ENCODE peak calls at places on chromosomes 4 and X, in five cellular contexts. One of them, this sample, is unnamed. For H4K20me1, the result is how much of the 10 kb centered on the place peaks cover.

GRCh38 chrX:71291381-71291780 is 7.9 kb downstream of the NONO start:
- DNase-seq in GM23248: no peak
- DNase-seq in MM.1S: no peak
- DNase-seq in neural progenitor cell: no peak
- DNase-seq in SK-N-SH: no peak
- DNase-seq in this sample: no peak

GRCh38 chr4:73606465-73606974 is 13.7 kb downstream of the RASSF6 start:
- DNase-seq in GM23248: no peak
- DNase-seq in MM.1S: peak
- DNase-seq in neural progenitor cell: no peak
- DNase-seq in SK-N-SH: no peak
- DNase-seq in this sample: no peak

GRCh38 chr4:147247577-147247976 is 233.3 kb upstream of the EDNRA start:
- DNase-seq in GM23248: no peak
- DNase-seq in MM.1S: no peak
- DNase-seq in neural progenitor cell: no peak
- DNase-seq in SK-N-SH: no peak
- DNase-seq in this sample: peak

GRCh38 chr4:14994242-14994641 is 8.0 kb upstream of the CPEB2 start:
- DNase-seq in GM23248: peak
- DNase-seq in MM.1S: no peak
- DNase-seq in neural progenitor cell: no peak
- DNase-seq in SK-N-SH: no peak
- DNase-seq in this sample: no peak

GRCh38 chr4:69750346-69750745 is 10.1 kb downstream of the SULT1B1 start:
- DNase-seq in GM23248: peak
- DNase-seq in MM.1S: no peak
- DNase-seq in neural progenitor cell: no peak
- DNase-seq in SK-N-SH: no peak
- DNase-seq in this sample: no peak

GRCh38 chr4:76622126-76622525 is 187.1 kb downstream of the SHROOM3 start:
- DNase-seq in GM23248: peak
- DNase-seq in MM.1S: no peak
- DNase-seq in neural progenitor cell: no peak
- DNase-seq in SK-N-SH: no peak
- DNase-seq in this sample: no peak

GRCh38 chr4:79855081-79855480 is 217.9 kb downstream of the ANTXR2 start:
- DNase-seq in GM23248: peak
- DNase-seq in MM.1S: no peak
- DNase-seq in neural progenitor cell: no peak
- DNase-seq in SK-N-SH: no peak
- DNase-seq in this sample: no peak

GRCh38 chr4:1992468-1993168 is 16.2 kb downstream of the NELFA start:
- DNase-seq in GM23248: no peak
- DNase-seq in MM.1S: no peak
- DNase-seq in neural progenitor cell: peak
- DNase-seq in SK-N-SH: peak
- DNase-seq in this sample: peak

GRCh38 chr4:87802858-87803257 is 3.5 kb downstream of the IBSP start:
- DNase-seq in GM23248: no peak
- DNase-seq in MM.1S: no peak
- DNase-seq in neural progenitor cell: no peak
- DNase-seq in SK-N-SH: no peak
- DNase-seq in this sample: no peak

GRCh38 chr4:81528979-81529378 is 57.3 kb upstream of the RASGEF1B start:
- DNase-seq in GM23248: no peak
- DNase-seq in MM.1S: no peak
- DNase-seq in neural progenitor cell: no peak
- DNase-seq in SK-N-SH: no peak
- DNase-seq in this sample: no peak

GRCh38 chr4:104752337-104752736 is 257.6 kb upstream of the CXXC4 start:
- DNase-seq in GM23248: no peak
- DNase-seq in MM.1S: peak
- DNase-seq in neural progenitor cell: no peak
- DNase-seq in SK-N-SH: no peak
- DNase-seq in this sample: no peak

GRCh38 chr4:113575391-113575790 is 186.1 kb downstream of the CAMK2D start:
- DNase-seq in GM23248: peak
- DNase-seq in MM.1S: no peak
- DNase-seq in neural progenitor cell: no peak
- DNase-seq in SK-N-SH: no peak
- DNase-seq in this sample: no peak

GRCh38 chr4:3422808-3423297 is 18.9 kb upstream of the HGFAC start:
- DNase-seq in GM23248: no peak
- DNase-seq in MM.1S: no peak
- DNase-seq in neural progenitor cell: no peak
- DNase-seq in SK-N-SH: no peak
- DNase-seq in this sample: no peak

GRCh38 chr4:127788517-127788916 is 6.4 kb downstream of the HSPA4L start:
- DNase-seq in GM23248: peak
- DNase-seq in MM.1S: peak
- DNase-seq in neural progenitor cell: peak
- DNase-seq in SK-N-SH: peak
- DNase-seq in this sample: peak

GRCh38 chrX:78046362-78046761 is 57.7 kb upstream of the PGK1 start:
- DNase-seq in GM23248: no peak
- DNase-seq in MM.1S: no peak
- DNase-seq in neural progenitor cell: no peak
- DNase-seq in SK-N-SH: no peak
- DNase-seq in this sample: no peak

GRCh38 chr4:74768857-74769525 is 25.3 kb downstream of the BTC start:
- DNase-seq in GM23248: peak
- DNase-seq in MM.1S: no peak
- DNase-seq in neural progenitor cell: no peak
- DNase-seq in SK-N-SH: no peak
- DNase-seq in this sample: no peak

GRCh38 chr4:180790471-180790870 is 1452.7 kb upstream of the TENM3 start:
- DNase-seq in GM23248: no peak
- DNase-seq in MM.1S: no peak
- DNase-seq in neural progenitor cell: no peak
- DNase-seq in SK-N-SH: no peak
- DNase-seq in this sample: no peak

GRCh38 chrX:117305168-117305766 is 811.3 kb downstream of the KLHL13 start:
- DNase-seq in GM23248: no peak
- DNase-seq in MM.1S: no peak
- DNase-seq in neural progenitor cell: no peak
- DNase-seq in SK-N-SH: no peak
- DNase-seq in this sample: no peak

DNA sequence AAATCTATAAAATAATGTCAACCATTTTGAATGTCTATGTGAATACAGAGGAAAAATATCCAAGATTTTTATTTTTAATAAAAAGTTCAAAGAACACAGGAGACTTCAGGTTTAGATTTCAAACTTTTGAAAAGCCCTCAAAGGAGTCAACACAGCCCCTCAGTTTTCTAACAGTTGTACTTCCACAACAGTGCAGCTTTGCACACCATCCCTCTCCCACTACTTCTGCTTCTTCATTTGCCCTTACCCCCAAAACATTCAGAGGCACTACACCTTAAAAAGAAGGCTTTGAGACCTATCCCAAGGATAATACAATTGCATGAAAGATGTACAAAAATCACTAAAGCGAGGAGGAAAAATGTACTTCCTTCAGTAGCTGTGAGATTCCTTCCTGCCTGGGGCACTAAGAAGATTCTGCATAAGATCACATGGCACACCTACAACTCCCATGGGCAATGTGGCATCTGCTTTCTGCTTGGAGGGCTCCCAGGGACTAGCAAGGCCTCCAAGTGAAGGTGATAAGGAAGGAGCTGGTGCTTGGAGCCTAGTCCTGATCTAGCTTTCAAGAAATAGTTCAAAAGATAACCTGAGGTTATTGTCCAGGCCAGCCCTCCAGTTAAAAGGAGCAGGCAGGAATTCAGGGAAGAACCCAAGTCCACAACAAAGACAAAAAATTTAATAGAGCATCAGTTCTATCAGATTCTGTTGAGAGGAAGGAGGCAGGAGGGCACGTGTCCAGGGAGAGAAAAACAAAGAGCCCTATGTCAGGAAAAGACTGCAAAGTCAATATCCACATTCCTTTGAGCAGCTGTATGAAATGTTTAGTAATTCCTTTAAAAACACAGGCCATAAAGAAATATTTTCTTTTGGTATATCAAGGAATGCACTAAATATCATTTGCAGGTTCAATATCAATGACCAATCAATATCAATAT is 19.1 kb downstream of the ARAP2 start:
- DNase-seq in GM23248: no peak
- DNase-seq in MM.1S: no peak
- DNase-seq in neural progenitor cell: no peak
- DNase-seq in SK-N-SH: no peak
- DNase-seq in this sample: no peak
- H4K20me1 ChIP-seq in GM23248: under half
- H4K20me1 ChIP-seq in MM.1S: under half
- H4K20me1 ChIP-seq in neural progenitor cell: under half
- H4K20me1 ChIP-seq in SK-N-SH: under half
- H4K20me1 ChIP-seq in this sample: under half

DNA sequence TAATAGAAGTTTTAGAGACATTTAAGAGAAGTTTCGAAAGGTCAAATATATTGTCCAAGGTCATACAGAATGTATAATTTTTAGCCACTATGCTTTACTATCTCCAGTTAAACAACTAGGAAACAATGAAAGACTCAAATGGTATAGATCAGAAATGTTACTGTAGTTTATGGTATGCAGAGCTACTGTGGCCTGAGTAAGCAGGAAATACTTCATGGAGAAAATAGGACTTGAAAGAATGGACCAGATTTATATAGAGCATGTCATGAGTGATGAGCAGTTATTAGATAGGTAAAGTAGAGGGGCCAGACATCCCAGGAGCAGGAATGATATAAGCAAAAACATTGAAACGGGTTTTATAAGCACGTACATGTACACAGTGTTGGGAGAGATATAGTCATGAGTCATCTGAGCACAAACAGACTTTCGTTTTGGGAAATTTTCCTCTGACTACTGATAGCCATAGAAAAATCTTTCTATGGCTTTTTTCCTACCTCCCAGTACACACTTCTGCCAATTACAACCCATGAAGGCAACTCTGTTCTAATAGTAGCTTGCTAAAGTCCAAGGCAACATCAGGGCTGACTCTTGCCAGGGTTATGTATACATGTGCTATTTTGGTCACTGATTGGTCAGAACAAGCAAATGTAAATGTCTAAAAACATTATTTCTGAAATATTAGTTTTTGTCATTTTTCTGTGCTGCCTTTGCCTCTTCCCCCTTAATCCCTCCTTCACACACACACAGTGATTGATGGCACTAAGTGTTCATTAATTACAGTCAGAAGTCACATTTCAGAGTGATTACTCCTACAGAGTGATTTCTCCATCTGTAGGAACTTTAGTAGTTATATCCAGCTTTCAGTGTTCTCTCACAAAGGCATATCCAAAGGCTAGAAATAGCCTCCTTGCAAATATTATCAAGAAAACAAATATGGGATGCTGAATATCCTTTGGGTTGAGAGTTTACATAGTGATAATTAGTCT is 198.7 kb downstream of the ENOX2 start:
- DNase-seq in GM23248: peak
- DNase-seq in MM.1S: no peak
- DNase-seq in neural progenitor cell: no peak
- DNase-seq in SK-N-SH: no peak
- DNase-seq in this sample: no peak
- TF ChIP-seq EZH2phosphoT487 in GM23248: no peak
- TF ChIP-seq EZH2phosphoT487 in MM.1S: no peak
- TF ChIP-seq EZH2phosphoT487 in neural progenitor cell: no peak
- TF ChIP-seq EZH2phosphoT487 in SK-N-SH: no peak
- TF ChIP-seq EZH2phosphoT487 in this sample: no peak

DNA sequence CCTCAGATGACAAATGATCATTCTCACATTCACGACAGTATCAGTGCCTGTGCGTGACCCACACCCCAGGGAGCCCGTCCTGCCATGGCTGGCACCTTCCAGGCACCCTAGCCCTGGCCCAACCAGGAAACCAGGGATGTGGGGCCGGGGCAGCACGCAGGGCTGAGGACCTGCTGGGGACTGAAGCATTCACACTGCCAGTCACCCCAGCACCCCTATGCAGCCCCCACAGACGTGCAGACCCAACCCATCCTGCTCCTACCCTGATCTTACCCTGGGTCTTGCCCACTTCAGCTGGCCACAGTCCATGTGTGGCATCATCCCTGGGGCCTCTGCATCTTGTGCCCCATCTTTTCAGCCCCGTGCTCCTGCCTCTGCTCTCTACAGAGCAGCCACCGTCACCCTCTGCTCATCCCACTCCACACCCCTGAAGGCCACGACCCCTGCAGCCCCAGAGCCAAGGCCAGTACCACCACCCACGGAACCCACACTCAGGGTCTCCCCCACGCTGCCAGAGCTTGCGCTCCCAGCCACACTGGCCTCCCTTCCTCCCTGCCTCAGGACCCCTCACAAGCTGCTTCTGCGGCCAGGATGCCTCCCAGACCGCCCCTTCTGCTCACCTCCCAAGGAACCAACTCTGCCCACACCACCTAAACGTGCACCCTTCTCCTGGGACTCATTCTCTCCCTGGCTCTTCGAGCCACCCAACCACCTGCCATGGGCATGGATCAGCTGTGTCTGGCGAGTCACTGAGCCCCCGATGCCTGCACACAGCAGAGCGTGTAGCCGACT is 25.6 kb downstream of the GAK start:
- DNase-seq in GM23248: no peak
- DNase-seq in MM.1S: no peak
- DNase-seq in neural progenitor cell: no peak
- DNase-seq in SK-N-SH: no peak
- DNase-seq in this sample: no peak
- H4K20me1 ChIP-seq in GM23248: under half
- H4K20me1 ChIP-seq in MM.1S: under half
- H4K20me1 ChIP-seq in neural progenitor cell: under half
- H4K20me1 ChIP-seq in SK-N-SH: under half
- H4K20me1 ChIP-seq in this sample: under half

GRCh38 chrX:18894156-18894555 is 89.8 kb downstream of the PHKA2 start:
- DNase-seq in GM23248: no peak
- DNase-seq in MM.1S: no peak
- DNase-seq in neural progenitor cell: no peak
- DNase-seq in SK-N-SH: no peak
- DNase-seq in this sample: no peak
- TF ChIP-seq EZH2phosphoT487 in GM23248: no peak
- TF ChIP-seq EZH2phosphoT487 in MM.1S: no peak
- TF ChIP-seq EZH2phosphoT487 in neural progenitor cell: no peak
- TF ChIP-seq EZH2phosphoT487 in SK-N-SH: no peak
- TF ChIP-seq EZH2phosphoT487 in this sample: no peak

DNA sequence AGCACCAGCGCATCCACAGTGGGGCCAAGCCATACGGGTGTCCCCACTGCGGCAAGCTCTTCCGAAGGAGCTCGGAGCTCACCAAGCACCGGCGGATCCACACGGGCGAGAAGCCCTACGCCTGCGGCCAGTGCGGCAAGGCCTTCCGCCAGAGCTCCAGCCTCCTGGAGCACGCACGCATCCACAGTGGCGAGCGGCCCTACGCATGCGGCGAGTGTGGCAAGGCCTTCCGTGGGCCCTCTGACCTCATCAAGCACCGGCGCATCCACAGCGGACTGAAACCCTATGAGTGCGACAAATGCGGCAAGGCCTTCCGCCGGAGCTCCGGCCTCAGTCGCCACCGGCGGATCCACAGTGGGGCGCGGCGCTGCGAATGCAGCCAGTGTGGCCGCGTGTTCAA is 13.6 kb downstream of the ZNF275 start:
- DNase-seq in GM23248: no peak
- DNase-seq in MM.1S: no peak
- DNase-seq in neural progenitor cell: no peak
- DNase-seq in SK-N-SH: no peak
- DNase-seq in this sample: no peak
- H4K20me1 ChIP-seq in GM23248: under half
- H4K20me1 ChIP-seq in MM.1S: under half
- H4K20me1 ChIP-seq in neural progenitor cell: under half
- H4K20me1 ChIP-seq in SK-N-SH: under half
- H4K20me1 ChIP-seq in this sample: under half

This sample was measured in GM23338.